ENCODE peak calls at places on chromosomes 11 and 22, in six cellular contexts. G, A, D, Q, P and S are unnamed samples.

GRCh38 chr11:32065865-32066264 is 25.0 kb upstream of the RCN1 start:
- DNase-seq in A (no peak), Q (no peak), P (no peak), D (no peak), G (no peak), S (no peak)

GRCh38 chr11:34223021-34223813 is 117.8 kb downstream of the NAT10 start:
- DNase-seq in D (peak; percentile 98), Q (no peak), P (peak; percentile 93), A (peak; percentile 73), G (no peak), S (no peak)

GRCh38 chr11:34827239-34827638 is 88.9 kb downstream of the APIP start:
- DNase-seq in P (no peak), Q (no peak), A (no peak), G (no peak), D (no peak), S (no peak)

GRCh38 chr11:81004576-81004975 is 1563.7 kb upstream of the TENM4 start:
- DNase-seq in A (no peak), P (no peak), D (no peak), G (no peak), Q (no peak), S (no peak)

GRCh38 chr11:130592056-130592455 is 143.6 kb downstream of the ADAMTS15 start:
- DNase-seq in D (peak; percentile 67), G (no peak), Q (no peak), P (peak; percentile 67), A (no peak), S (no peak)

GRCh38 chr11:57310630-57311086 is 14.1 kb downstream of the TNKS1BP1 start:
- DNase-seq in P (peak; percentile 65), G (no peak), Q (no peak), A (no peak), D (peak; percentile 67), S (no peak)

GRCh38 chr11:22539851-22540376 is 85.7 kb downstream of the FANCF start:
- DNase-seq in A (no peak), D (peak; percentile 71), G (no peak), P (peak; percentile 17), Q (no peak), S (peak; percentile 51)

GRCh38 chr11:46388619-46389449 is 2.7 kb downstream of the CHRM4 start:
- DNase-seq in G (no peak), Q (no peak), D (no peak), A (no peak), P (no peak), S (no peak)

GRCh38 chr11:65981972-65982823 is 19.8 kb downstream of the EIF1AD start:
- DNase-seq in A (no peak), Q (no peak), D (no peak), G (no peak), P (no peak), S (no peak)

GRCh38 chr11:38156495-38157146 is 1558.6 kb upstream of the RAG2 start:
- DNase-seq in A (no peak), D (no peak), G (no peak), P (no peak), Q (no peak), S (no peak)

GRCh38 chr11:125945797-125946520 is at the start of gene VSIG10L2:
- DNase-seq in G (no peak), A (no peak), D (no peak), P (no peak), Q (no peak), S (no peak)

GRCh38 chr11:114172055-114172861 is 112.7 kb downstream of the ZBTB16 start:
- DNase-seq in Q (no peak), A (no peak), P (no peak), D (no peak), G (no peak), S (no peak)

GRCh38 chr11:125062931-125063428 is at the start of gene SLC37A2:
- DNase-seq in G (peak; percentile 15), A (peak; percentile 44), D (peak; percentile 79), P (peak; percentile 47), Q (peak; percentile 17), S (peak; percentile 71)

GRCh38 chr22:21703684-21704316 is 31.8 kb downstream of the YPEL1 start:
- DNase-seq in P (no peak), D (peak; percentile 26), A (no peak), G (no peak), Q (no peak), S (no peak)

GRCh38 chr22:46769191-46769675 is 6.8 kb downstream of the TBC1D22A start:
- DNase-seq in P (no peak), A (no peak), G (no peak), Q (no peak), D (no peak), S (no peak)

GRCh38 chr11:105315287-105315686 is 175.7 kb upstream of the CARD18 start:
- DNase-seq in A (no peak), P (no peak), Q (no peak), G (no peak), D (no peak), S (no peak)

GRCh38 chr11:124934862-124935547 is 842 bp downstream of the HEPACAM start:
- DNase-seq in A (no peak), G (no peak), P (peak; percentile 68), D (peak; percentile 88), Q (no peak), S (no peak)

GRCh38 chr11:17412488-17413180 is 24.2 kb upstream of the KCNJ11 start:
- DNase-seq in G (no peak), D (no peak), P (no peak), A (no peak), Q (no peak), S (peak; percentile 53)

GRCh38 chr11:19670030-19670761 is 42.4 kb upstream of the NAV2 start:
- DNase-seq in Q (no peak), G (no peak), P (peak; percentile 33), D (peak; percentile 89), A (no peak), S (no peak)

GRCh38 chr22:42581762-42582716 is 28.3 kb downstream of the SERHL2 start:
- DNase-seq in A (peak; percentile 71), D (peak; percentile 89), Q (peak; percentile 82), P (peak; percentile 59), G (peak; percentile 75), S (peak; percentile 93)

GRCh38 chr11:69238562-69239319 is 55.2 kb upstream of the MYEOV start:
- DNase-seq in D (no peak), P (no peak), A (no peak), Q (no peak), G (no peak), S (no peak)

GRCh38 chr11:113161671-113162589 is 152.5 kb upstream of the TTC12 start:
- DNase-seq in D (no peak), P (no peak), Q (no peak), A (no peak), G (no peak), S (no peak)

GRCh38 chr22:39543095-39543494 is 10.5 kb upstream of the RPS19BP1 start:
- DNase-seq in G (no peak), P (no peak), A (no peak), D (peak; percentile 64), Q (no peak), S (peak; percentile 82)

GRCh38 chr11:1198766-1199688 is 23.8 kb upstream of the MUC5B start:
- DNase-seq in G (no peak), A (no peak), Q (no peak), P (no peak), D (no peak), S (peak; percentile 25)

GRCh38 chr11:88656960-88657738 is 319.6 kb upstream of the CTSC start:
- DNase-seq in Q (no peak), A (no peak), D (peak; percentile 2), G (no peak), P (peak; percentile 4), S (no peak)

GRCh38 chr11:9660886-9661285 is 3.0 kb upstream of the SWAP70 start:
- DNase-seq in D (peak; percentile 50), Q (no peak), G (no peak), P (no peak), A (no peak), S (no peak)

GRCh38 chr11:122100222-122101080 is 15.6 kb downstream of the BLID start:
- DNase-seq in Q (no peak), D (peak; percentile 85), P (peak; percentile 89), A (no peak), G (no peak), S (no peak)

GRCh38 chr22:20777420-20778177 is 3.7 kb downstream of the SERPIND1 start:
- DNase-seq in Q (no peak), A (peak; percentile 97), D (peak; percentile 87), G (no peak), P (peak; percentile 96), S (no peak)

GRCh38 chr22:43848366-43849171 is 13.7 kb downstream of the SULT4A1 start:
- DNase-seq in A (no peak), D (peak; percentile 53), G (no peak), Q (no peak), P (peak; percentile 47), S (peak; percentile 62)

GRCh38 chr11:69683764-69684333 is 8.7 kb upstream of the LTO1 start:
- DNase-seq in G (no peak), Q (no peak), A (peak; percentile 39), P (no peak), D (peak; percentile 28), S (peak; percentile 43)

GRCh38 chr22:31917227-31917921 is 27.0 kb upstream of the YWHAH start:
- DNase-seq in A (no peak), Q (no peak), G (no peak), P (no peak), D (no peak), S (no peak)

GRCh38 chr11:34809191-34810106 is 106.7 kb downstream of the APIP start:
- DNase-seq in A (peak; percentile 42), G (no peak), Q (no peak), P (peak; percentile 47), D (peak; percentile 2), S (no peak)

GRCh38 chr11:31160504-31161422 is 208.8 kb downstream of the DCDC1 start:
- DNase-seq in P (no peak), D (peak; percentile 16), Q (no peak), G (no peak), A (peak; percentile 4), S (no peak)

GRCh38 chr11:82927264-82927880 is 25.8 kb downstream of the DDIAS start:
- DNase-seq in G (no peak), A (peak; percentile 76), Q (peak; percentile 6), P (peak; percentile 75), D (peak; percentile 82), S (peak; percentile 43)

GRCh38 chr11:7511405-7511804 is 2.4 kb upstream of the PPFIBP2 start:
- DNase-seq in D (no peak), G (no peak), A (no peak), Q (no peak), P (peak; percentile 41), S (no peak)

GRCh38 chr11:119694334-119694733 is 34.7 kb downstream of the NECTIN1 start:
- DNase-seq in P (no peak), G (no peak), A (peak; percentile 37), Q (no peak), D (no peak), S (no peak)

GRCh38 chr22:50183141-50183971 is 2.4 kb upstream of the TRABD start:
- DNase-seq in Q (no peak), G (no peak), D (no peak), P (no peak), A (no peak), S (no peak)

GRCh38 chr22:19654338-19654922 is 59.9 kb upstream of the SEPTIN5 start:
- DNase-seq in Q (no peak), D (no peak), A (no peak), G (no peak), P (no peak), S (no peak)

GRCh38 chr22:29311468-29312217 is 3.9 kb downstream of the RASL10A start:
- DNase-seq in P (no peak), D (peak; percentile 61), G (no peak), Q (no peak), A (no peak), S (peak; percentile 36)